ENCODE peak calls at places on chromosomes 11 and 22, in six cellular contexts. One of them, this sample, is unnamed.
A peak's percentile ranks its signal among the peaks of the same experiment; 100 is the strongest.

GRCh38 chr22:20267441-20268288 is 453 bp downstream of the RTN4R start:
- DNase-seq in GM12892: no peak
- DNase-seq in HepG2: no peak
- DNase-seq in transverse colon: peak; percentile 31
- DNase-seq in adrenal gland: no peak
- DNase-seq in body of pancreas: peak; percentile 20
- DNase-seq in this sample: no peak

GRCh38 chr11:22991196-22991595 is 130.9 kb upstream of the CCDC179 start:
- DNase-seq in GM12892: no peak
- DNase-seq in HepG2: no peak
- DNase-seq in transverse colon: no peak
- DNase-seq in adrenal gland: no peak
- DNase-seq in body of pancreas: no peak
- DNase-seq in this sample: no peak

GRCh38 chr22:32206774-32207758 is 2.2 kb upstream of the RFPL2 start:
- DNase-seq in GM12892: no peak
- DNase-seq in HepG2: peak; percentile 41
- DNase-seq in transverse colon: peak; percentile 46
- DNase-seq in adrenal gland: no peak
- DNase-seq in body of pancreas: peak; percentile 58
- DNase-seq in this sample: no peak

GRCh38 chr11:112856591-112856990 is 104.6 kb upstream of the NCAM1 start:
- DNase-seq in GM12892: no peak
- DNase-seq in HepG2: no peak
- DNase-seq in transverse colon: no peak
- DNase-seq in adrenal gland: no peak
- DNase-seq in body of pancreas: no peak
- DNase-seq in this sample: no peak

GRCh38 chr11:134510641-134511040 is 98.6 kb upstream of the B3GAT1 start:
- DNase-seq in GM12892: no peak
- DNase-seq in HepG2: no peak
- DNase-seq in transverse colon: no peak
- DNase-seq in adrenal gland: no peak
- DNase-seq in body of pancreas: no peak
- DNase-seq in this sample: no peak

GRCh38 chr22:41687901-41688364 is 734 bp downstream of the SNU13 start:
- DNase-seq in GM12892: no peak
- DNase-seq in HepG2: no peak
- DNase-seq in transverse colon: peak; percentile 35
- DNase-seq in adrenal gland: peak; percentile 55
- DNase-seq in body of pancreas: peak; percentile 30
- DNase-seq in this sample: no peak

GRCh38 chr22:30327864-30328345 is 1.2 kb upstream of the TBC1D10A start:
- DNase-seq in GM12892: no peak
- DNase-seq in HepG2: peak; percentile 53
- DNase-seq in transverse colon: no peak
- DNase-seq in adrenal gland: no peak
- DNase-seq in body of pancreas: peak; percentile 58
- DNase-seq in this sample: no peak

GRCh38 chr11:37972691-37973090 is 1374.7 kb upstream of the RAG2 start:
- DNase-seq in GM12892: no peak
- DNase-seq in HepG2: no peak
- DNase-seq in transverse colon: no peak
- DNase-seq in adrenal gland: no peak
- DNase-seq in body of pancreas: no peak
- DNase-seq in this sample: no peak

GRCh38 chr11:33655842-33656600 is 44.6 kb downstream of the C11orf91 start:
- DNase-seq in GM12892: no peak
- DNase-seq in HepG2: no peak
- DNase-seq in transverse colon: no peak
- DNase-seq in adrenal gland: no peak
- DNase-seq in body of pancreas: no peak
- DNase-seq in this sample: no peak

GRCh38 chr11:7604331-7604973 is 68.8 kb downstream of the CYB5R2 start:
- DNase-seq in GM12892: no peak
- DNase-seq in HepG2: no peak
- DNase-seq in transverse colon: peak; percentile 60
- DNase-seq in adrenal gland: no peak
- DNase-seq in body of pancreas: no peak
- DNase-seq in this sample: no peak

GRCh38 chr22:23109441-23109978 is 32.3 kb downstream of the RSPH14 start:
- DNase-seq in GM12892: no peak
- DNase-seq in HepG2: no peak
- DNase-seq in transverse colon: no peak
- DNase-seq in adrenal gland: no peak
- DNase-seq in body of pancreas: no peak
- DNase-seq in this sample: no peak

GRCh38 chr22:25666308-25666707 is 75.7 kb upstream of the MYO18B start:
- DNase-seq in GM12892: no peak
- DNase-seq in HepG2: peak; percentile 95
- DNase-seq in transverse colon: peak; percentile 41
- DNase-seq in adrenal gland: peak; percentile 38
- DNase-seq in body of pancreas: peak; percentile 54
- DNase-seq in this sample: no peak

GRCh38 chr11:33692013-33692504 is 8.6 kb downstream of the C11orf91 start:
- DNase-seq in GM12892: no peak
- DNase-seq in HepG2: peak; percentile 76
- DNase-seq in transverse colon: peak; percentile 59
- DNase-seq in adrenal gland: peak; percentile 44
- DNase-seq in body of pancreas: peak; percentile 90
- DNase-seq in this sample: no peak

GRCh38 chr11:123152951-123153350 is 42.1 kb downstream of the CLMP start:
- DNase-seq in GM12892: no peak
- DNase-seq in HepG2: no peak
- DNase-seq in transverse colon: no peak
- DNase-seq in adrenal gland: no peak
- DNase-seq in body of pancreas: no peak
- DNase-seq in this sample: no peak
- TF ChIP-seq POLR2A in GM12892: no peak
- TF ChIP-seq POLR2A in HepG2: no peak
- TF ChIP-seq POLR2A in transverse colon: no peak
- TF ChIP-seq POLR2A in adrenal gland: no peak
- TF ChIP-seq POLR2A in body of pancreas: no peak
- TF ChIP-seq POLR2A in this sample: no peak

GRCh38 chr22:46035742-46036557 is 59.0 kb upstream of the WNT7B start:
- DNase-seq in GM12892: peak; percentile 99
- DNase-seq in HepG2: peak; percentile 95
- DNase-seq in transverse colon: peak; percentile 100
- DNase-seq in adrenal gland: peak; percentile 100
- DNase-seq in body of pancreas: peak; percentile 100
- DNase-seq in this sample: peak; percentile 92
- TF ChIP-seq POLR2A in GM12892: peak; percentile 83
- TF ChIP-seq POLR2A in HepG2: peak; percentile 86
- TF ChIP-seq POLR2A in transverse colon: peak; percentile 97
- TF ChIP-seq POLR2A in adrenal gland: peak; percentile 90
- TF ChIP-seq POLR2A in body of pancreas: peak; percentile 97
- TF ChIP-seq POLR2A in this sample: no peak

GRCh38 chr11:101127699-101128570 is 1.7 kb downstream of the PGR start:
- DNase-seq in GM12892: no peak
- DNase-seq in HepG2: no peak
- DNase-seq in transverse colon: peak; percentile 28
- DNase-seq in adrenal gland: peak; percentile 39
- DNase-seq in body of pancreas: peak; percentile 4
- DNase-seq in this sample: no peak
- TF ChIP-seq POLR2A in GM12892: no peak
- TF ChIP-seq POLR2A in HepG2: no peak
- TF ChIP-seq POLR2A in transverse colon: no peak
- TF ChIP-seq POLR2A in adrenal gland: no peak
- TF ChIP-seq POLR2A in body of pancreas: no peak
- TF ChIP-seq POLR2A in this sample: no peak

DNA sequence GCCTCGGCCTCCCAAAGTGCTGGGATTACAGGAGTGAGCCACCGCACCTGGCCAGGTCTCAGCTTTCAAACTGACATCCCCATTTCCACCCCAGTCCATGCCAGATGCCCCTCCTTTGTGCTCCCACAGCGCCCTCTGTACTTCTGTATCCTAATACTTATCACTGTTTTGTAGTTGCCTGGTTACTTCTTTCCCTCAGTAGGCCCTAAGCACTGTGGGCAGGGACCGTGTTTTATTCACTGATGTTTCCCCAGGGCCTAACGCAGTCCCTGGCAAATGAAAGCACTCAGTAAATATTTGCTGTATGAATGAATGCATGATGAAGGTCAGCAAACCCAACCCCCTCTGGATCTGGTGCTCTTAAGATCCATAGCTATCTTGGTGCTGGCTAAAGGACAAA is 2.2 kb upstream of the TRIM3 start:
- DNase-seq in GM12892: no peak
- DNase-seq in HepG2: peak; percentile 41
- DNase-seq in transverse colon: no peak
- DNase-seq in adrenal gland: no peak
- DNase-seq in body of pancreas: peak; percentile 88
- DNase-seq in this sample: no peak
- TF ChIP-seq POLR2A in GM12892: no peak
- TF ChIP-seq POLR2A in HepG2: no peak
- TF ChIP-seq POLR2A in transverse colon: no peak
- TF ChIP-seq POLR2A in adrenal gland: no peak
- TF ChIP-seq POLR2A in body of pancreas: peak; percentile 33
- TF ChIP-seq POLR2A in this sample: no peak